ENCODE peak calls at places on chromosomes 1 and 21, in ten cellular contexts. F is body of pancreas, O is suprapubic skin, B is heart right ventricle, Y is heart left ventricle, A is NT2/D1, X is spleen, I is uterus, R is hepatocyte, P is SK-N-SH. G is an unnamed sample. For H3K4me1 and H3K27me3, the result is how much of the 10 kb centered on the place peaks cover.

GRCh38 chr1:196660912-196661311 is 9.1 kb downstream of the CFH start:
- DNase-seq in F (peak), O (no peak), B (no peak), Y (no peak), A (peak), X (no peak), I (no peak), R (peak), P (peak), G (no peak)

GRCh38 chr21:43333301-43334062 is 93.4 kb downstream of the SIK1 start:
- DNase-seq in F (peak), O (no peak), B (peak), Y (peak), A (peak), X (no peak), I (peak), R (peak), P (no peak), G (no peak)

GRCh38 chr1:51433269-51433971 is 85.6 kb downstream of the EPS15 start:
- DNase-seq in F (no peak), O (no peak), B (no peak), Y (no peak), A (no peak), X (no peak), I (no peak), R (no peak), P (no peak), G (no peak)

GRCh38 chr1:20361805-20362381 is 71.2 kb downstream of the VWA5B1 start:
- DNase-seq in F (peak), O (no peak), B (peak), Y (peak), A (no peak), X (peak), I (no peak), R (peak), P (peak), G (peak)

GRCh38 chr21:44753357-44753756 is 42.0 kb upstream of the TSPEAR start:
- DNase-seq in F (no peak), O (peak), B (no peak), Y (no peak), A (no peak), X (no peak), I (no peak), R (no peak), P (no peak), G (no peak)

GRCh38 chr1:33472349-33472980 is at the start of gene ZSCAN20:
- DNase-seq in F (peak), O (peak), B (peak), Y (peak), A (peak), X (peak), I (peak), R (peak), P (peak), G (peak)

GRCh38 chr1:185400057-185400456 is 83.0 kb upstream of the IVNS1ABP start:
- DNase-seq in F (no peak), O (no peak), B (no peak), Y (no peak), A (no peak), X (no peak), I (no peak), R (no peak), P (no peak), G (no peak)

GRCh38 chr1:45346473-45346872 is 6.2 kb upstream of the MUTYH start:
- DNase-seq in F (no peak), O (no peak), B (no peak), Y (no peak), A (no peak), X (no peak), I (no peak), R (no peak), P (no peak), G (no peak)

GRCh38 chr1:2377751-2378440 is 13.5 kb downstream of the MORN1 start:
- DNase-seq in F (no peak), O (no peak), B (peak), Y (peak), A (no peak), X (peak), I (no peak), R (no peak), P (no peak), G (peak)

GRCh38 chr1:204721378-204722041 is 36.0 kb upstream of the LRRN2 start:
- DNase-seq in F (no peak), O (no peak), B (no peak), Y (no peak), A (no peak), X (no peak), I (no peak), R (no peak), P (no peak), G (no peak)

GRCh38 chr1:22105611-22106207 is 37.2 kb downstream of the WNT4 start:
- DNase-seq in F (peak), O (no peak), B (no peak), Y (no peak), A (peak), X (no peak), I (peak), R (peak), P (peak), G (peak)

GRCh38 chr1:203505526-203506189 is 11.7 kb downstream of the OPTC start:
- DNase-seq in F (no peak), O (no peak), B (no peak), Y (no peak), A (no peak), X (no peak), I (no peak), R (no peak), P (no peak), G (no peak)

GRCh38 chr1:81414417-81415087 is 386.2 kb upstream of the ADGRL2 start:
- DNase-seq in F (peak), O (peak), B (peak), Y (peak), A (peak), X (no peak), I (peak), R (peak), P (peak), G (no peak)

GRCh38 chr1:158148458-158148857 is 32.2 kb upstream of the CD1D start:
- DNase-seq in F (no peak), O (no peak), B (no peak), Y (no peak), A (no peak), X (no peak), I (no peak), R (no peak), P (no peak), G (no peak)

GRCh38 chr1:26978893-26979292 is 14.6 kb upstream of the TRNP1 start:
- DNase-seq in F (no peak), O (no peak), B (no peak), Y (no peak), A (no peak), X (no peak), I (no peak), R (no peak), P (no peak), G (no peak)

GRCh38 chr21:41786521-41786987 is 19.7 kb upstream of the RIPK4 start:
- DNase-seq in F (peak), O (peak), B (no peak), Y (no peak), A (no peak), X (no peak), I (no peak), R (peak), P (no peak), G (no peak)

GRCh38 chr21:14901482-14901958 is 163.3 kb downstream of the NRIP1 start:
- DNase-seq in F (no peak), O (no peak), B (no peak), Y (no peak), A (no peak), X (no peak), I (no peak), R (no peak), P (no peak), G (no peak)

GRCh38 chr1:31531177-31532000 is 44.9 kb upstream of the TINAGL1 start:
- DNase-seq in F (no peak), O (no peak), B (no peak), Y (no peak), A (no peak), X (no peak), I (no peak), R (no peak), P (peak), G (no peak)

GRCh38 chr21:18716578-18717138 is 313.1 kb upstream of the TMPRSS15 start:
- DNase-seq in F (no peak), O (no peak), B (no peak), Y (no peak), A (no peak), X (no peak), I (no peak), R (no peak), P (no peak), G (no peak)

GRCh38 chr1:226696552-226696951 is 42.5 kb downstream of the ITPKB start:
- DNase-seq in F (no peak), O (no peak), B (no peak), Y (no peak), A (no peak), X (no peak), I (no peak), R (no peak), P (no peak), G (no peak)

DNA sequence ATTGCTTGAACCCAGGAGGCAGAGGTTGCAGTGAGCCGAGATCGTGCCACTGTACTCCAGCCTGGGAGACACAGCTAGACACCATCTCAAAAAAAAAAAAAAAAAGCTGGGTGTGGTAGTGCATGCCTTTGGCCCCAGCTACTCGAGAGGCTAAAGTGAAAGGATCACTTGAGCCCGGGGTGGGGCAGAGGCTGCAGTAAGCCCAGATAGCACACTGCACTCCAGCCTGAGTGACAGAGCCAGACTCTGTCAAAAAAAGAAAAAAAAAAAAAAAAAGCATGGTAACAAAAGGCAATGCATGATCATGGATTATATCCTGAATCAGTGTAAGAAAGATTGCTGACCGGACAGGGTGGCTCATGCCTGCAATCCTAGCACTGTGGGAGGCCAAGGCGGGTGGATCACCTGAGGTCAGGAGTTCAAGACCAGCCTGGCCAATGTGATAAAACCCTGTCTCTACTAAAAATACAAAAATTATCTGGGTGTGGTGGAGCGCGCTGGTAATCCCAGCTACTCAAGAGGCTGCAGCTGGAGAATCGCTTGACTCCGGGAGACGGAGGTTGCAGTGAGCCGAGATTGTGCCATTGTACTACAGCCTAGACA is 76.3 kb downstream of the RUSC1 start:
- DNase-seq in F (no peak), O (no peak), B (no peak), Y (no peak), A (no peak), X (no peak), I (no peak), R (peak), P (no peak), G (no peak)
- H3K4me1 ChIP-seq in F (under half), O (under half), B (under half), Y (under half), A (under half), X (under half), I (under half), R (under half), P (under half), G (under half)

GRCh38 chr1:76587213-76587612 is 280.1 kb upstream of the ST6GALNAC5 start:
- DNase-seq in F (peak), O (no peak), B (no peak), Y (no peak), A (no peak), X (no peak), I (no peak), R (peak), P (no peak), G (no peak)

GRCh38 chr1:76580206-76580605 is 287.1 kb upstream of the ST6GALNAC5 start:
- DNase-seq in F (no peak), O (no peak), B (no peak), Y (no peak), A (no peak), X (no peak), I (no peak), R (no peak), P (no peak), G (no peak)

GRCh38 chr1:76585980-76586674 is 281.2 kb upstream of the ST6GALNAC5 start:
- DNase-seq in F (no peak), O (no peak), B (no peak), Y (no peak), A (no peak), X (no peak), I (no peak), R (no peak), P (peak), G (no peak)

GRCh38 chr1:76583237-76583868 is 283.9 kb upstream of the ST6GALNAC5 start:
- DNase-seq in F (no peak), O (no peak), B (no peak), Y (no peak), A (peak), X (no peak), I (no peak), R (no peak), P (no peak), G (no peak)

GRCh38 chr1:76583875-76584477 is 283.3 kb upstream of the ST6GALNAC5 start:
- DNase-seq in F (no peak), O (no peak), B (no peak), Y (no peak), A (no peak), X (no peak), I (no peak), R (no peak), P (no peak), G (no peak)
- H3K27me3 ChIP-seq in F (under half), O (under half), B (under half), Y (under half), A (under half), X (under half), I (under half), R (under half), P (under half), G (under half)

GRCh38 chr1:230064283-230064682 is 2.8 kb upstream of the GALNT2 start:
- DNase-seq in F (no peak), O (no peak), B (no peak), Y (no peak), A (no peak), X (no peak), I (no peak), R (no peak), P (no peak), G (no peak)
- H3K4me1 ChIP-seq in F (under half), O (under half), B (under half), Y (under half), A (under half), X (under half), I (under half), R (under half), P (under half), G (under half)

GRCh38 chr1:115879977-115880376 is 39.1 kb upstream of the NHLH2 start:
- DNase-seq in F (no peak), O (no peak), B (no peak), Y (no peak), A (no peak), X (no peak), I (no peak), R (no peak), P (no peak), G (no peak)

GRCh38 chr1:115874497-115874896 is 33.6 kb upstream of the NHLH2 start:
- DNase-seq in F (no peak), O (no peak), B (no peak), Y (no peak), A (no peak), X (no peak), I (no peak), R (no peak), P (no peak), G (no peak)

GRCh38 chr1:115877511-115877910 is 36.6 kb upstream of the NHLH2 start:
- DNase-seq in F (no peak), O (no peak), B (no peak), Y (no peak), A (peak), X (no peak), I (no peak), R (no peak), P (no peak), G (no peak)

GRCh38 chr1:115873184-115873583 is 32.3 kb upstream of the NHLH2 start:
- DNase-seq in F (no peak), O (no peak), B (no peak), Y (no peak), A (no peak), X (no peak), I (no peak), R (no peak), P (no peak), G (no peak)

GRCh38 chr1:115874929-115875328 is 34.0 kb upstream of the NHLH2 start:
- DNase-seq in F (no peak), O (no peak), B (no peak), Y (no peak), A (no peak), X (no peak), I (no peak), R (no peak), P (no peak), G (no peak)
- H3K27me3 ChIP-seq in F (under half), O (under half), B (under half), Y (under half), A (under half), X (under half), I (under half), R (under half), P (under half), G (under half)

DNA sequence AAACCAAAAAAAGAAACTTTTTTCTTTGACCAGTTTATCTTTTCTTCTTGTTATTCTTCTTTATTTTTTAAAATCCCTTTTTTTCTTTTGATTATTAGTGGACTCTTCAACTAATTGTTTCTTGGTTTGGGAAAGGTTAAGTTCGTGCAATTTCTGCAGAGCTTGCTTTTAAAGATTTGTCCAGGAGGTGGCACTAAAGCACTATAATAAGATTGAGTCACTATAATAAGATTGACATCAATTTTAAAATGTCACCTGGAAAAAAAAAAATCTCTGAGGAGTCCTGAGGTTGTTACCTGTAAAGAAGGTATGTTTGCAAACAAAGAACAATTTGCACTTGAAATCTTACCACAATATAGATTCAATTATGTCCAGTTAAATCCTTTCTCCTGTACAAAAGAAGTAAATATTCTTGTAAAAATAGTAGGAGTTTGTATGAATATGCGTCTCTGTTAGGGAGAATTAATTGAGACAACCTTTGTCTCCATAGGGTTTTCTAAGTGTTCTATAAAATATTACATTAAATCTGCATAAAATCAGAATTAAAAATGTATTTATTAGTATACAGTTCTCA is 166.7 kb downstream of the ADGRL4 start:
- DNase-seq in F (peak), O (no peak), B (no peak), Y (no peak), A (peak), X (no peak), I (no peak), R (peak), P (peak), G (no peak)
- H3K4me1 ChIP-seq in F (under half), O (under half), B (under half), Y (under half), A (under half), X (under half), I (under half), R (under half), P (under half), G (under half)

GRCh38 chr1:63322944-63323865 is 838 bp downstream of the FOXD3 start:
- DNase-seq in F (no peak), O (peak), B (no peak), Y (no peak), A (no peak), X (peak), I (no peak), R (peak), P (peak), G (no peak)
- H3K27me3 ChIP-seq in F (half or more), O (half or more), B (half or more), Y (half or more), A (half or more), X (half or more), I (half or more), R (half or more), P (half or more), G (half or more)